ENCODE peak calls at places on chromosomes 12 and 14, in five cellular contexts. O is upper lobe of right lung, W is fibroblast of the aortic adventitia, Z is stomach, S is kidney epithelial cell. G is an unnamed sample.

GRCh38 chr12:1576410-1577240 is 17.8 kb downstream of the FBXL14 start:
- DNase-seq in Z (no peak), S (no peak), W (peak; percentile 94), O (no peak), G (peak; percentile 81)

GRCh38 chr12:52696588-52696987 is 6.7 kb downstream of the KRT77 start:
- DNase-seq in W (no peak), O (no peak), S (no peak), Z (no peak), G (no peak)

GRCh38 chr14:32404784-32405573 is 75.9 kb downstream of the AKAP6 start:
- DNase-seq in S (no peak), Z (no peak), W (no peak), O (no peak), G (no peak)

GRCh38 chr12:107593713-107594381 is 91.8 kb upstream of the PWP1 start:
- DNase-seq in O (no peak), S (no peak), Z (no peak), W (no peak), G (no peak)

GRCh38 chr14:75689012-75689411 is 28.0 kb downstream of the TTLL5 start:
- DNase-seq in W (peak; percentile 75), O (no peak), Z (no peak), S (no peak), G (peak; percentile 75)

GRCh38 chr12:24560867-24561266 is 388.0 kb downstream of the BCAT1 start:
- DNase-seq in O (no peak), W (peak; percentile 15), Z (no peak), S (no peak), G (no peak)

GRCh38 chr12:17169726-17170471 is 563.9 kb upstream of the LMO3 start:
- DNase-seq in Z (no peak), S (no peak), O (no peak), W (no peak), G (no peak)

GRCh38 chr14:61861320-61861865 is 99.2 kb downstream of the SNAPC1 start:
- DNase-seq in Z (no peak), O (no peak), W (no peak), S (no peak), G (no peak)

GRCh38 chr12:111203969-111204368 is 164.9 kb downstream of the PHETA1 start:
- DNase-seq in O (no peak), W (no peak), S (no peak), Z (no peak), G (no peak)

GRCh38 chr12:9347328-9348127 is 139.3 kb upstream of the PZP start:
- DNase-seq in Z (no peak), W (peak; percentile 55), S (no peak), O (no peak), G (peak; percentile 23)

GRCh38 chr14:82655770-82656169 is 1122.1 kb upstream of the SEL1L start:
- DNase-seq in W (no peak), S (no peak), Z (no peak), O (no peak), G (no peak)

GRCh38 chr12:57738661-57739237 is at the start of gene AGAP2:
- DNase-seq in W (no peak), S (no peak), Z (no peak), O (no peak), G (no peak)

GRCh38 chr12:20477691-20478090 is 109.4 kb downstream of the PDE3A start:
- DNase-seq in S (no peak), Z (no peak), W (no peak), O (no peak), G (no peak)

GRCh38 chr14:102568115-102568614 is 24.3 kb upstream of the RCOR1 start:
- DNase-seq in S (no peak), Z (peak; percentile 57), W (no peak), O (no peak), G (no peak)

GRCh38 chr12:79347852-79348251 is 342.9 kb downstream of the PAWR start:
- DNase-seq in W (no peak), O (no peak), S (no peak), Z (no peak), G (no peak)

GRCh38 chr12:79344855-79345840 is 345.6 kb downstream of the PAWR start:
- DNase-seq in S (peak; percentile 7), W (peak; percentile 34), Z (no peak), O (no peak), G (peak; percentile 48)
- TF ChIP-seq CTCF in S (peak; percentile 85), W (peak; percentile 50), Z (peak; percentile 8), O (peak; percentile 45), G (peak; percentile 48)

DNA sequence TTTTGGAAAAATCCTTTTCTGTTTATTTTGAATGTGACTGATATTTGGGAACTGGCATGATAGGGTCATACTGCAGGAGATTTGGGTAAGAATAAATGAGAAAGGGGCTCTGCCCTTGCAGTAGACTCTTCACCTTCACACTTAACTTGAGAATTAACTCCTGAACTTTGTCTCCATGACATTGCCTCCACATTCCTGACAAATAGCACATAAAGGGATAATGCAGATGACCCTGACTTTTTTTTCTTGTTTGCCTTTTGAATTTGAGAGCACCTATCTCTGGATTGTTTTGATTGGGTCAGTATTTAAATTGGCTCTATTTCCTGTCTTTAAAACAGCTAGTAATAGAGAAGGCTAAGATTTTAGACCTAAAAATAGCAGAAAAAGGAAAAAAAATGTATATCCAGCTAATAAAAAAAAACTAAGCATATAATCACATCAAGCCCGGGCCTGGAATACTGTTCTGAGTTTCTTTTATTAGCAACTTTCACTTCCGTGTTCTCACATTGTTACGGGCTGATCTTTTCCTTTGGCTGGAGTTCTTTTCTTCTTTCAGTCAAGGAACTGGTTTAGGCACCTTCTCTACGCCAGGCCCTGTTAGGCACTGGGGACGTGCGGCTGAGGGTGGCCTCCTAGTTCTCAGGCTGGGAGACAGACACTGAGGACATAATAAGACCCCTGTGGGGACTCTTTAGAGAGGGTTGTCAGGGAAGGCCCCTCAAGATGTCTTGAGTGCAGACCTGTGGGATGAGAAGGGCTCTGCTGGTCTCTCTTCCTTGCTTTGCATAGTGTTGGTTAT is 53.1 kb upstream of the GNPNAT1 start:
- DNase-seq in O (no peak), S (no peak), Z (no peak), W (peak; percentile 51), G (no peak)
- H3K4me3 ChIP-seq in O (no peak overlapping the region), S (no peak overlapping the region), Z (no peak overlapping the region), W (no peak overlapping the region), G (no peak overlapping the region)

GRCh38 chr12:76260390-76260748 is 87.8 kb downstream of the BBS10 start:
- DNase-seq in W (peak; percentile 55), O (no peak), Z (no peak), S (no peak), G (peak; percentile 72)

GRCh38 chr12:76265424-76266180 is 82.6 kb downstream of the BBS10 start:
- DNase-seq in O (no peak), Z (no peak), W (no peak), S (no peak), G (no peak)

GRCh38 chr12:76268267-76268666 is 79.9 kb downstream of the BBS10 start:
- DNase-seq in S (no peak), Z (no peak), W (no peak), O (no peak), G (no peak)

GRCh38 chr12:76266797-76267196 is 81.4 kb downstream of the BBS10 start:
- DNase-seq in W (peak; percentile 67), O (peak; percentile 68), Z (no peak), S (peak; percentile 75), G (peak; percentile 70)

DNA sequence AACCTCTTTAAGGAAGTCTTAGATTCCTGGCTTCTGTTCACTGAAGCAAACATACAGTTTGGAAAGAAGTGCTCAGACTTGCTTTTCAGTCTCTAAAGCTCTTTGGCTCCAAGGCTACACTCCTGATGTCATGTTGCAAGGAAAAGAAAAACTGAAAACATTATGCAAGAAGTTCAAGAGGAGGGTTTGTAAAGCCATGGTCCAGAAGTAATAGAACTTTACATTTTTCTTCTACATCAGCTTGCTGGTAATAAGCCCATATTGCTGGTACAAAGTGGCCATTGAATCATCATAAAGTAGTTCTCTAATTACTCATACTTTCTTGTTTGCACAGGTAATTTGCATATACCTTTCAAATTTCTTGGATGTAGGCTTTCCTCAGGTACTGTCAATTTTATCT is 83.6 kb downstream of the BBS10 start:
- DNase-seq in S (no peak), Z (no peak), W (peak; percentile 67), O (no peak), G (peak; percentile 62)
- TF ChIP-seq CTCF in S (no peak), Z (no peak), W (no peak), O (no peak), G (no peak)

DNA sequence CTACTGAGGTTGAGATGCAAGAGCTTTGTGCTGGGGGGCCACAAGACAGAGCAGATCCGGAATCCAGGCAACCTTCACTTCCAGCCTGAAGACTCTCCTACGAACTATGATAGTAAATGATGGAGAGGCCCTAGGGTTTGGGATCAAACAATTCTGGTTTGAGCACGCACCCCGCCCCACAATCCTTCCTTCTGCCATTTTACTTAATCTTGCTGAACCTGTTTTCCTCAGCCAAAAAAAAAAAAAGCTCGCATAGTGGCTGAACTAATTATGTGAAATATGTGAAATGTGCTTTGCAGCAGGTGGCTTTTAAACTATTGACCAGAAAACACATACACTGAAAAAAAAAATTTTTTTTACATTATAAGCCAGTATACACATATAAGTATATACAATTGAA is 677 bp upstream of the ITFG2 start:
- DNase-seq in W (no peak), O (no peak), Z (no peak), S (no peak), G (no peak)
- H3K4me3 ChIP-seq in W (peak overlapping the region; percentile 96), O (peak overlapping the region; percentile 73), Z (peak overlapping the region; percentile 63), S (peak overlapping the region; percentile 87), G (peak overlapping the region; percentile 77)

DNA sequence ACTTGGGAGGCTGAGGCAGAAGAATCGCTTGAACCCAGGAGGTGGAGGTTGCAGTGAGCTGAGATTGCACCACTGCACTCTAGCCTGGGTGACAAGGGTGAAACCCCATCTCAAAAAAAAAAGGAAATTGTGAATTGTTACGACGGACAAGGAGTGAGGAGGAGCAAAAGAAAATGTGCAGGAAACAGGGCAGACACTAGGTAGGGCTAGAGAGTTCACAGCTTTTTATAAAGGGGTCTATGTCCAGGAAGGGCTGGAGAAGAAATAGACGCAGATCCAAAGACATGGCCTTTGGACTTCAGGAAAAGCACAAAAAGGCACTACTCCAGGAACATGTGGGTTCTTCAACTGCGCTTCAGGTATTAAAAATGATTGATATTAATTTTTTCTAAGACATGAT is 34.4 kb downstream of the ATG14 start:
- DNase-seq in S (no peak), W (no peak), O (no peak), Z (no peak), G (no peak)
- TF ChIP-seq CTCF in S (peak; percentile 3), W (no peak), O (no peak), Z (no peak), G (no peak)

GRCh38 chr14:99541211-99541610 is 60.0 kb downstream of the CCNK start:
- DNase-seq in Z (no peak), W (no peak), S (no peak), O (no peak), G (no peak)
- H3K4me3 ChIP-seq in Z (no peak overlapping the region), W (no peak overlapping the region), S (no peak overlapping the region), O (no peak overlapping the region), G (no peak overlapping the region)

GRCh38 chr12:3342051-3342450 is 149.0 kb upstream of the PRMT8 start:
- DNase-seq in S (no peak), Z (peak; percentile 29), W (peak; percentile 28), O (no peak), G (peak; percentile 45)
- TF ChIP-seq CTCF in S (peak; percentile 65), Z (peak; percentile 34), W (peak; percentile 50), O (peak; percentile 32), G (peak; percentile 59)

G was measured in fibroblast of pulmonary artery.